ENCODE peak calls at places on chromosomes 2 and 18, in four cellular contexts. One of them, this sample, is unnamed.

GRCh38 chr2:160666019-160666676 is 172.5 kb upstream of the RBMS1 start:
- DNase-seq in HepG2: peak; percentile 46
- DNase-seq in H1: no peak
- DNase-seq in K562: no peak
- DNase-seq in this sample: peak; percentile 93

GRCh38 chr2:216606551-216607527 is 26.4 kb upstream of the IGFBP2 start:
- DNase-seq in H1: no peak
- DNase-seq in K562: no peak
- DNase-seq in HepG2: no peak
- DNase-seq in this sample: no peak

GRCh38 chr2:147311058-147311429 is 533.8 kb upstream of the ACVR2A start:
- DNase-seq in H1: no peak
- DNase-seq in K562: no peak
- DNase-seq in HepG2: no peak
- DNase-seq in this sample: no peak

GRCh38 chr2:99971326-99971965 is 170.9 kb downstream of the AFF3 start:
- DNase-seq in H1: no peak
- DNase-seq in HepG2: no peak
- DNase-seq in K562: no peak
- DNase-seq in this sample: no peak

GRCh38 chr2:85736456-85737355 is 17.1 kb upstream of the ATOH8 start:
- DNase-seq in K562: no peak
- DNase-seq in H1: no peak
- DNase-seq in HepG2: no peak
- DNase-seq in this sample: no peak

GRCh38 chr18:814300-815084 is 2.5 kb upstream of the YES1 start:
- DNase-seq in H1: no peak
- DNase-seq in HepG2: no peak
- DNase-seq in K562: peak; percentile 67
- DNase-seq in this sample: no peak

GRCh38 chr18:7749001-7749391 is 181.9 kb downstream of the PTPRM start:
- DNase-seq in HepG2: no peak
- DNase-seq in K562: no peak
- DNase-seq in H1: no peak
- DNase-seq in this sample: no peak

GRCh38 chr18:25349131-25349925 is 2.6 kb downstream of the ZNF521 start:
- DNase-seq in H1: no peak
- DNase-seq in HepG2: no peak
- DNase-seq in K562: no peak
- DNase-seq in this sample: no peak

GRCh38 chr2:143955416-143956075 is 564.4 kb downstream of the ZEB2 start:
- DNase-seq in HepG2: no peak
- DNase-seq in H1: no peak
- DNase-seq in K562: no peak
- DNase-seq in this sample: no peak

GRCh38 chr2:217729426-217730058 is 273.3 kb downstream of the TNS1 start:
- DNase-seq in H1: no peak
- DNase-seq in HepG2: no peak
- DNase-seq in K562: no peak
- DNase-seq in this sample: no peak

GRCh38 chr18:79420033-79420745 is 24.5 kb downstream of the NFATC1 start:
- DNase-seq in HepG2: no peak
- DNase-seq in H1: no peak
- DNase-seq in K562: no peak
- DNase-seq in this sample: no peak

GRCh38 chr2:95049088-95049955 is 23.8 kb downstream of the MAL start:
- DNase-seq in HepG2: no peak
- DNase-seq in H1: no peak
- DNase-seq in K562: no peak
- DNase-seq in this sample: no peak

GRCh38 chr2:152716805-152717241 is 438 bp downstream of the PRPF40A start:
- DNase-seq in H1: no peak
- DNase-seq in K562: peak; percentile 34
- DNase-seq in HepG2: peak; percentile 46
- DNase-seq in this sample: peak; percentile 63

GRCh38 chr2:120323214-120323613 is 22.7 kb upstream of the INHBB start:
- DNase-seq in HepG2: no peak
- DNase-seq in K562: no peak
- DNase-seq in H1: no peak
- DNase-seq in this sample: no peak

GRCh38 chr2:173150963-173151362 is 75.3 kb downstream of the MAP3K20 start:
- DNase-seq in K562: no peak
- DNase-seq in H1: no peak
- DNase-seq in HepG2: no peak
- DNase-seq in this sample: no peak

GRCh38 chr2:26148501-26148900 is 24.4 kb upstream of the GAREM2 start:
- DNase-seq in H1: no peak
- DNase-seq in HepG2: no peak
- DNase-seq in K562: no peak
- DNase-seq in this sample: no peak
- TF ChIP-seq JUN in H1: no peak
- TF ChIP-seq JUN in HepG2: no peak
- TF ChIP-seq JUN in K562: no peak
- TF ChIP-seq JUN in this sample: no peak

GRCh38 chr2:127862228-127862627 is 4.3 kb upstream of the POLR2D start:
- DNase-seq in HepG2: no peak
- DNase-seq in K562: no peak
- DNase-seq in H1: no peak
- DNase-seq in this sample: no peak

GRCh38 chr2:127865926-127866325 is 8.0 kb upstream of the POLR2D start:
- DNase-seq in H1: no peak
- DNase-seq in HepG2: no peak
- DNase-seq in K562: no peak
- DNase-seq in this sample: no peak

GRCh38 chr2:127859712-127860085 is 1.7 kb upstream of the POLR2D start:
- DNase-seq in HepG2: peak; percentile 54
- DNase-seq in K562: peak; percentile 70
- DNase-seq in H1: peak; percentile 54
- DNase-seq in this sample: no peak

DNA sequence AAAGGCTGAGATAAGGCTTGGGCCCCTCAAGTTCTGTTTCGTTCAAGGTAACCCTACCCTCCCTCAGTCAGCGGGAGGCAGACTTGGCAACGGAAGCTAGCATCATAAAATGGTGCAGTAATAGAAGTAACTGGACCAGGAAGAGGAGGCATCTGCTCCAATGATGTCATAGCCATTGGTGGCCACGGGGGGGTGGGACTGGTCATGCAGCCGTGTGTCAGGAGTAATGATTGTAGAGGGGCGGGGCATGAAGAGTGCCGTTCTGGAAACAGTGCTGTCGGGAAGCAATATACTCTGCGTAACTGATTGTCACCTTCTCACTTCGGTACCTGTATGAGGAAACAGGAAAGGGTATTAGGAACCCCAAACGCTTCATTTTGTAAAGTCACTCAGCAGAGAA is 6.9 kb upstream of the POLR2D start:
- DNase-seq in K562: peak; percentile 84
- DNase-seq in H1: no peak
- DNase-seq in HepG2: no peak
- DNase-seq in this sample: peak; percentile 57
- TF ChIP-seq PHF8 in K562: no peak
- TF ChIP-seq PHF8 in H1: no peak
- TF ChIP-seq PHF8 in HepG2: no peak
- TF ChIP-seq PHF8 in this sample: no peak

GRCh38 chr2:11071207-11071606 is 84.1 kb upstream of the SLC66A3 start:
- DNase-seq in HepG2: no peak
- DNase-seq in H1: no peak
- DNase-seq in K562: no peak
- DNase-seq in this sample: no peak
- TF ChIP-seq JUN in HepG2: no peak
- TF ChIP-seq JUN in H1: no peak
- TF ChIP-seq JUN in K562: no peak
- TF ChIP-seq JUN in this sample: no peak

GRCh38 chr2:37648316-37649011 is 23.0 kb downstream of the CDC42EP3 start:
- DNase-seq in HepG2: no peak
- DNase-seq in K562: no peak
- DNase-seq in H1: no peak
- DNase-seq in this sample: no peak
- TF ChIP-seq PHF8 in HepG2: no peak
- TF ChIP-seq PHF8 in K562: no peak
- TF ChIP-seq PHF8 in H1: no peak
- TF ChIP-seq PHF8 in this sample: no peak

GRCh38 chr2:8225798-8226197 is 456.1 kb upstream of the ID2 start:
- DNase-seq in HepG2: no peak
- DNase-seq in K562: no peak
- DNase-seq in H1: no peak
- DNase-seq in this sample: no peak
- TF ChIP-seq JUN in HepG2: no peak
- TF ChIP-seq JUN in K562: no peak
- TF ChIP-seq JUN in H1: no peak
- TF ChIP-seq JUN in this sample: no peak

GRCh38 chr2:15363734-15364133 is 197.4 kb downstream of the NBAS start:
- DNase-seq in K562: no peak
- DNase-seq in H1: no peak
- DNase-seq in HepG2: no peak
- DNase-seq in this sample: no peak

GRCh38 chr2:15364561-15364960 is 196.6 kb downstream of the NBAS start:
- DNase-seq in H1: no peak
- DNase-seq in K562: no peak
- DNase-seq in HepG2: no peak
- DNase-seq in this sample: no peak

GRCh38 chr2:15365411-15365810 is 195.7 kb downstream of the NBAS start:
- DNase-seq in HepG2: no peak
- DNase-seq in H1: no peak
- DNase-seq in K562: no peak
- DNase-seq in this sample: no peak

GRCh38 chr2:15359716-15360531 is 201.2 kb downstream of the NBAS start:
- DNase-seq in HepG2: peak; percentile 80
- DNase-seq in K562: no peak
- DNase-seq in H1: no peak
- DNase-seq in this sample: no peak

GRCh38 chr2:15363142-15363541 is 198.0 kb downstream of the NBAS start:
- DNase-seq in HepG2: peak; percentile 17
- DNase-seq in K562: no peak
- DNase-seq in H1: no peak
- DNase-seq in this sample: peak; percentile 4
- TF ChIP-seq PHF8 in HepG2: no peak
- TF ChIP-seq PHF8 in K562: no peak
- TF ChIP-seq PHF8 in H1: no peak
- TF ChIP-seq PHF8 in this sample: no peak

DNA sequence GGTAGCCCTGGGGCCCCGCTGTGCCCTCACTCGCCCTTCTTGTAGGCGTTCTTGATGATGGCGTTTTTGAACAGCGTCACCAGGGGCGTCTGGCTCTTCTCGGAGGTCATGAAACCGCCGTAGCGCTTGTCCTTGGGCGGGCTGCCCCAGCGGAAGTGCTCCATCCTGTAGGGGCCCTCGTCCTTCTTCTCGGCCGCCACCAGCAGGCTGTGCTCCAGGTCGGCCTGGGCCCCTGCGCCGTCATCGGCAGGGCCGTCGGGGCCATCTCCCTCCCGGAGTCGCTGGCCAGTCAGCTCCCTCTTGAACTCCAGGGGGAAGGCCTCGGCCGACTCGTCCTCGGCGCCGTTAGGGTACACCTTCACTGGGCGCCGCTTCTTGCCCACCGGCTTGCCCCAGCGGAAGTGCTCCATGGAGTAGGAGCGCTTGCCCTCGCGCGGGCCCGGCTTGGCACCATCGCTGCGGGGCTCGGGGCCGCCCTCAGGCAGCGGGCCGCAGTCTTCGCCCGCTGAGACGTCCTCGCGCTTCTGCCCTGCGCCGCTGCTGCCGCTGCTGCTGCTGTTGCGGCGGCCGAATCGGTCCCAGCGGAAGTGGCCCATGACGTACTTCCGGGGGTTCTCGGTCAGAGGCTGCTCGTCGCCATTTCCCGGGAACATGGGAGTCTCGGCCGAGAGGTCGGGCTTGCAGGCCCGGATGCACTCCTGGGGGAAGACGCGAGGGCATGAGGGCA is 7.2 kb downstream of the POMC start:
- DNase-seq in K562: no peak
- DNase-seq in H1: no peak
- DNase-seq in HepG2: no peak
- DNase-seq in this sample: no peak
- TF ChIP-seq JUN in K562: no peak
- TF ChIP-seq JUN in H1: no peak
- TF ChIP-seq JUN in HepG2: no peak
- TF ChIP-seq JUN in this sample: no peak

GRCh38 chr2:20139828-20140227 is 85.1 kb downstream of the SDC1 start:
- DNase-seq in HepG2: no peak
- DNase-seq in H1: no peak
- DNase-seq in K562: no peak
- DNase-seq in this sample: no peak
- TF ChIP-seq PHF8 in HepG2: no peak
- TF ChIP-seq PHF8 in H1: no peak
- TF ChIP-seq PHF8 in K562: no peak
- TF ChIP-seq PHF8 in this sample: no peak

This sample was measured in A549.